ENCODE peak calls at places on chromosomes 6 and 20, in seven cellular contexts. I, X, F, H, A, U and B are unnamed samples.

GRCh38 chr6:39902786-39903465 is 31.3 kb downstream of the MOCS1 start:
- DNase-seq in F (no peak), X (no peak), H (no peak), A (no peak), I (no peak), U (no peak), B (no peak)

GRCh38 chr6:116008470-116009229 is 52.0 kb downstream of the FRK start:
- DNase-seq in F (no peak), I (no peak), H (no peak), X (no peak), U (peak; percentile 12), A (no peak), B (no peak)

GRCh38 chr6:159646136-159646535 is 46.9 kb downstream of the SOD2 start:
- DNase-seq in H (no peak), F (no peak), I (no peak), X (no peak), A (no peak), U (no peak), B (no peak)

GRCh38 chr20:4216142-4216735 is 200.9 kb upstream of the RNF24 start:
- DNase-seq in A (no peak), I (no peak), X (no peak), U (no peak), H (no peak), F (no peak), B (no peak)

GRCh38 chr20:63434599-63435378 is 37.7 kb downstream of the KCNQ2 start:
- DNase-seq in U (peak; percentile 87), X (peak; percentile 75), I (peak; percentile 94), H (no peak), A (peak; percentile 93), F (peak; percentile 75), B (no peak)

GRCh38 chr6:43228951-43229802 is at the start of gene DNPH1:
- DNase-seq in U (peak; percentile 59), F (peak; percentile 84), H (peak; percentile 83), I (peak; percentile 78), X (peak; percentile 75), A (peak; percentile 87), B (peak; percentile 81)

GRCh38 chr6:11851405-11851804 is 72.8 kb upstream of the ADTRP start:
- DNase-seq in U (peak; percentile 38), X (no peak), I (no peak), H (no peak), F (no peak), A (no peak), B (no peak)

GRCh38 chr6:43347444-43347843 is 22.0 kb downstream of the ZNF318 start:
- DNase-seq in I (no peak), F (no peak), U (no peak), H (no peak), A (no peak), X (no peak), B (no peak)

GRCh38 chr20:50625986-50626677 is 65.2 kb downstream of the RIPOR3 start:
- DNase-seq in F (no peak), I (peak; percentile 53), U (peak; percentile 73), H (peak; percentile 45), X (no peak), A (peak; percentile 91), B (no peak)

GRCh38 chr20:44053046-44053445 is 133.9 kb downstream of the JPH2 start:
- DNase-seq in F (no peak), A (no peak), U (no peak), X (no peak), H (no peak), I (no peak), B (peak; percentile 28)

GRCh38 chr6:71205336-71205956 is 83.2 kb upstream of the OGFRL1 start:
- DNase-seq in F (no peak), A (no peak), I (no peak), U (no peak), H (no peak), X (no peak), B (no peak)

GRCh38 chr6:50271817-50272216 is 222.1 kb upstream of the DEFB112 start:
- DNase-seq in U (no peak), X (no peak), F (no peak), H (no peak), I (no peak), A (no peak), B (no peak)

GRCh38 chr6:90183587-90184333 is 112.9 kb downstream of the BACH2 start:
- DNase-seq in U (no peak), F (no peak), I (no peak), A (no peak), X (no peak), H (no peak), B (no peak)

GRCh38 chr6:125102901-125103300 is 50.7 kb upstream of the TPD52L1 start:
- DNase-seq in U (peak; percentile 70), I (no peak), H (no peak), F (no peak), X (no peak), A (no peak), B (no peak)

GRCh38 chr6:34587325-34587724 is 31.2 kb upstream of the SPDEF start:
- DNase-seq in X (no peak), U (no peak), A (no peak), I (no peak), H (no peak), F (no peak), B (no peak)

GRCh38 chr20:25508083-25508770 is 77.1 kb downstream of the NINL start:
- DNase-seq in U (peak; percentile 90), A (no peak), I (no peak), F (no peak), X (no peak), H (peak; percentile 84), B (peak; percentile 91)

GRCh38 chr6:125099211-125100017 is 54.2 kb upstream of the TPD52L1 start:
- DNase-seq in I (peak; percentile 27), H (peak; percentile 86), A (peak; percentile 66), U (peak; percentile 85), X (peak; percentile 40), F (no peak), B (peak; percentile 76)

GRCh38 chr6:105746539-105746938 is 339.6 kb upstream of the PRDM1 start:
- DNase-seq in U (no peak), A (no peak), H (no peak), I (no peak), F (no peak), X (no peak), B (no peak)

GRCh38 chr6:167787896-167788530 is 38.7 kb upstream of the AFDN start:
- DNase-seq in H (no peak), X (no peak), I (no peak), U (no peak), A (no peak), F (peak; percentile 14), B (no peak)

GRCh38 chr6:169566319-169566718 is 135.5 kb downstream of the WDR27 start:
- DNase-seq in U (no peak), H (no peak), I (no peak), F (no peak), A (no peak), X (no peak), B (no peak)

GRCh38 chr20:58086763-58087566 is 141.5 kb downstream of the ANKRD60 start:
- DNase-seq in F (no peak), H (no peak), A (peak; percentile 72), X (peak; percentile 53), U (peak; percentile 57), I (peak; percentile 23), B (peak; percentile 44)

GRCh38 chr20:16444056-16444777 is 129.0 kb downstream of the KIF16B start:
- DNase-seq in U (no peak), H (no peak), I (no peak), X (no peak), F (no peak), A (no peak), B (no peak)

GRCh38 chr6:137291441-137291840 is 72.3 kb upstream of the IFNGR1 start:
- DNase-seq in H (no peak), I (peak; percentile 8), U (no peak), X (no peak), A (no peak), F (no peak), B (no peak)

GRCh38 chr20:33995053-33995816 is 1.5 kb downstream of the RALY start:
- DNase-seq in F (no peak), H (no peak), U (no peak), A (no peak), I (no peak), X (no peak), B (no peak)

GRCh38 chr6:29552512-29553051 is 7.0 kb downstream of the UBD start:
- DNase-seq in H (no peak), I (peak; percentile 26), U (peak; percentile 31), X (no peak), F (no peak), A (no peak), B (no peak)

GRCh38 chr20:53774487-53775203 is 181.0 kb upstream of the ZNF217 start:
- DNase-seq in U (peak; percentile 87), F (no peak), H (no peak), A (no peak), X (no peak), I (no peak), B (no peak)

GRCh38 chr20:49340161-49340966 is 62.5 kb upstream of the ZNFX1 start:
- DNase-seq in F (no peak), U (no peak), H (no peak), A (no peak), I (no peak), X (no peak), B (no peak)

GRCh38 chr20:14637441-14637840 is 300.0 kb upstream of the FLRT3 start:
- DNase-seq in H (no peak), I (no peak), X (no peak), A (no peak), F (no peak), U (no peak), B (no peak)

GRCh38 chr6:112016335-112016734 is 37.6 kb upstream of the CCN6 start:
- DNase-seq in X (no peak), A (no peak), F (no peak), I (peak; percentile 75), H (no peak), U (no peak), B (no peak)

GRCh38 chr6:100880149-100880900 is 804 bp downstream of the ASCC3 start:
- DNase-seq in I (peak; percentile 33), U (peak; percentile 15), X (no peak), F (no peak), A (no peak), H (no peak), B (no peak)

GRCh38 chr20:56411759-56412472 is at the start of gene CASS4:
- DNase-seq in X (no peak), I (peak; percentile 59), A (no peak), F (no peak), H (no peak), U (no peak), B (peak; percentile 65)

GRCh38 chr6:161353208-161353613 is 79.3 kb upstream of the AGPAT4 start:
- DNase-seq in H (no peak), A (peak; percentile 81), U (peak; percentile 40), F (no peak), I (no peak), X (no peak), B (no peak)

GRCh38 chr20:58075980-58076749 is 152.3 kb downstream of the ANKRD60 start:
- DNase-seq in X (no peak), F (no peak), A (no peak), H (no peak), I (no peak), U (no peak), B (no peak)

GRCh38 chr20:26167499-26167898 is 470.8 kb upstream of the ZNF337 start:
- DNase-seq in H (no peak), X (no peak), I (no peak), U (no peak), A (no peak), F (no peak), B (no peak)

GRCh38 chr6:45717027-45717426 is 298.6 kb downstream of the CLIC5 start:
- DNase-seq in H (no peak), X (no peak), U (no peak), A (no peak), F (no peak), I (no peak), B (no peak)

GRCh38 chr6:168043193-168043847 is 35.7 kb downstream of the FRMD1 start:
- DNase-seq in H (peak; percentile 3), X (no peak), I (no peak), A (no peak), F (no peak), U (no peak), B (no peak)

GRCh38 chr6:116278478-116278822 is 1.3 kb downstream of the TSPYL1 start:
- DNase-seq in U (no peak), X (no peak), I (peak; percentile 5), A (no peak), H (no peak), F (no peak), B (no peak)

GRCh38 chr6:110476046-110476849 is at the start of gene SLC22A16:
- DNase-seq in U (no peak), X (no peak), A (peak; percentile 50), H (peak; percentile 22), F (no peak), I (no peak), B (no peak)